ENCODE peak calls at places on chromosome 10, in nine cellular contexts. One of them, this sample, is unnamed.

GRCh38 chr10:12526311-12526710 is 177.0 kb downstream of the CAMK1D start:
- DNase-seq in NCI-H526: no peak
- DNase-seq in CD8-positive, alpha-beta T cell: no peak
- DNase-seq in kidney tubule cell: no peak
- DNase-seq in fibroblast of the conjunctiva: no peak
- DNase-seq in effector memory CD8-positive, alpha-beta T cell: no peak
- DNase-seq in GM04504: no peak
- DNase-seq in GM03348: no peak
- DNase-seq in A172: no peak
- DNase-seq in this sample: no peak

GRCh38 chr10:101625821-101626412 is 37.8 kb downstream of the DPCD start:
- DNase-seq in GM03348: no peak
- DNase-seq in fibroblast of the conjunctiva: no peak
- DNase-seq in effector memory CD8-positive, alpha-beta T cell: no peak
- DNase-seq in A172: no peak
- DNase-seq in NCI-H526: no peak
- DNase-seq in GM04504: no peak
- DNase-seq in CD8-positive, alpha-beta T cell: no peak
- DNase-seq in kidney tubule cell: no peak
- DNase-seq in this sample: no peak

GRCh38 chr10:43265799-43266721 is 805 bp downstream of the RASGEF1A start:
- DNase-seq in GM04504: no peak
- DNase-seq in kidney tubule cell: peak
- DNase-seq in fibroblast of the conjunctiva: no peak
- DNase-seq in CD8-positive, alpha-beta T cell: no peak
- DNase-seq in effector memory CD8-positive, alpha-beta T cell: no peak
- DNase-seq in GM03348: peak
- DNase-seq in NCI-H526: no peak
- DNase-seq in A172: no peak
- DNase-seq in this sample: no peak

GRCh38 chr10:12717981-12718707 is 283.4 kb downstream of the CCDC3 start:
- DNase-seq in NCI-H526: no peak
- DNase-seq in A172: no peak
- DNase-seq in CD8-positive, alpha-beta T cell: no peak
- DNase-seq in kidney tubule cell: no peak
- DNase-seq in effector memory CD8-positive, alpha-beta T cell: no peak
- DNase-seq in fibroblast of the conjunctiva: no peak
- DNase-seq in GM04504: no peak
- DNase-seq in GM03348: no peak
- DNase-seq in this sample: no peak

GRCh38 chr10:35639021-35639521 is 3.0 kb downstream of the FZD8 start:
- DNase-seq in GM04504: no peak
- DNase-seq in NCI-H526: no peak
- DNase-seq in effector memory CD8-positive, alpha-beta T cell: no peak
- DNase-seq in A172: no peak
- DNase-seq in fibroblast of the conjunctiva: no peak
- DNase-seq in CD8-positive, alpha-beta T cell: no peak
- DNase-seq in kidney tubule cell: no peak
- DNase-seq in GM03348: no peak
- DNase-seq in this sample: no peak

GRCh38 chr10:110016957-110017514 is 9.3 kb downstream of the ADD3 start:
- DNase-seq in fibroblast of the conjunctiva: no peak
- DNase-seq in A172: no peak
- DNase-seq in CD8-positive, alpha-beta T cell: no peak
- DNase-seq in GM03348: no peak
- DNase-seq in GM04504: no peak
- DNase-seq in kidney tubule cell: no peak
- DNase-seq in effector memory CD8-positive, alpha-beta T cell: no peak
- DNase-seq in NCI-H526: no peak
- DNase-seq in this sample: no peak

GRCh38 chr10:124010563-124011131 is 82.8 kb downstream of the CHST15 start:
- DNase-seq in A172: no peak
- DNase-seq in effector memory CD8-positive, alpha-beta T cell: no peak
- DNase-seq in NCI-H526: no peak
- DNase-seq in fibroblast of the conjunctiva: no peak
- DNase-seq in CD8-positive, alpha-beta T cell: no peak
- DNase-seq in kidney tubule cell: no peak
- DNase-seq in GM04504: no peak
- DNase-seq in GM03348: no peak
- DNase-seq in this sample: no peak

GRCh38 chr10:51876528-51876927 is 177.1 kb upstream of the CSTF2T start:
- DNase-seq in GM04504: no peak
- DNase-seq in kidney tubule cell: no peak
- DNase-seq in A172: no peak
- DNase-seq in fibroblast of the conjunctiva: no peak
- DNase-seq in NCI-H526: no peak
- DNase-seq in GM03348: no peak
- DNase-seq in CD8-positive, alpha-beta T cell: no peak
- DNase-seq in effector memory CD8-positive, alpha-beta T cell: no peak
- DNase-seq in this sample: no peak

GRCh38 chr10:34814228-34815173 is 595 bp downstream of the PARD3 start:
- DNase-seq in effector memory CD8-positive, alpha-beta T cell: no peak
- DNase-seq in A172: no peak
- DNase-seq in GM04504: no peak
- DNase-seq in GM03348: peak
- DNase-seq in CD8-positive, alpha-beta T cell: no peak
- DNase-seq in NCI-H526: no peak
- DNase-seq in kidney tubule cell: peak
- DNase-seq in fibroblast of the conjunctiva: no peak
- DNase-seq in this sample: no peak

GRCh38 chr10:48551796-48552591 is 52.9 kb downstream of the ARHGAP22 start:
- DNase-seq in CD8-positive, alpha-beta T cell: no peak
- DNase-seq in NCI-H526: no peak
- DNase-seq in kidney tubule cell: peak
- DNase-seq in effector memory CD8-positive, alpha-beta T cell: no peak
- DNase-seq in GM04504: peak
- DNase-seq in fibroblast of the conjunctiva: peak
- DNase-seq in A172: peak
- DNase-seq in GM03348: peak
- DNase-seq in this sample: peak

This sample was measured in smooth muscle cell of the brain vasculature.